ENCODE peak calls at places on chromosomes 1 and 21, in four cellular contexts. U is fibroblast of mammary gland, J is tibial artery, F is mammary epithelial cell. G is an unnamed sample.

GRCh38 chr1:184567648-184568047 is 180.8 kb downstream of the C1orf21 start:
- DNase-seq in U (no peak), J (no peak), F (peak), G (no peak)

GRCh38 chr1:107871687-107872086 is 93.3 kb downstream of the VAV3 start:
- DNase-seq in U (peak), J (no peak), F (no peak), G (no peak)

GRCh38 chr1:8651236-8651890 is 166.1 kb downstream of the RERE start:
- DNase-seq in U (no peak), J (no peak), F (no peak), G (no peak)

GRCh38 chr21:44751186-44751798 is 39.9 kb upstream of the TSPEAR start:
- DNase-seq in U (no peak), J (no peak), F (no peak), G (no peak)

GRCh38 chr1:77948841-77949424 is 29.9 kb downstream of the FUBP1 start:
- DNase-seq in U (peak), J (no peak), F (peak), G (peak)

GRCh38 chr1:150006881-150007401 is 3.6 kb downstream of the OTUD7B start:
- DNase-seq in U (peak), J (no peak), F (peak), G (no peak)

GRCh38 chr1:153538315-153538821 is 2.4 kb downstream of the S100A5 start:
- DNase-seq in U (peak), J (no peak), F (no peak), G (no peak)

GRCh38 chr1:38628241-38628640 is 231.3 kb downstream of the RRAGC start:
- DNase-seq in U (no peak), J (no peak), F (no peak), G (no peak)

GRCh38 chr1:37493336-37494098 is 19.1 kb downstream of the ZC3H12A start:
- DNase-seq in U (no peak), J (no peak), F (no peak), G (no peak)

GRCh38 chr1:210942513-210942912 is 191.4 kb downstream of the KCNH1 start:
- DNase-seq in U (no peak), J (no peak), F (no peak), G (no peak)

GRCh38 chr1:42741706-42742105 is 1.7 kb upstream of the CLDN19 start:
- DNase-seq in U (no peak), J (no peak), F (no peak), G (no peak)

GRCh38 chr1:42740756-42741580 is 932 bp upstream of the CLDN19 start:
- DNase-seq in U (no peak), J (no peak), F (no peak), G (no peak)

GRCh38 chr1:42737986-42738677 is 1.9 kb downstream of the CLDN19 start:
- DNase-seq in U (no peak), J (no peak), F (no peak), G (no peak)

GRCh38 chr1:42738678-42739226 is 1.3 kb downstream of the CLDN19 start:
- DNase-seq in U (no peak), J (no peak), F (no peak), G (no peak)

GRCh38 chr1:42739753-42740700 is at the start of gene CLDN19:
- DNase-seq in U (no peak), J (no peak), F (no peak), G (no peak)
- TF ChIP-seq CTCF in U (no peak), J (no peak), F (no peak), G (no peak)

DNA sequence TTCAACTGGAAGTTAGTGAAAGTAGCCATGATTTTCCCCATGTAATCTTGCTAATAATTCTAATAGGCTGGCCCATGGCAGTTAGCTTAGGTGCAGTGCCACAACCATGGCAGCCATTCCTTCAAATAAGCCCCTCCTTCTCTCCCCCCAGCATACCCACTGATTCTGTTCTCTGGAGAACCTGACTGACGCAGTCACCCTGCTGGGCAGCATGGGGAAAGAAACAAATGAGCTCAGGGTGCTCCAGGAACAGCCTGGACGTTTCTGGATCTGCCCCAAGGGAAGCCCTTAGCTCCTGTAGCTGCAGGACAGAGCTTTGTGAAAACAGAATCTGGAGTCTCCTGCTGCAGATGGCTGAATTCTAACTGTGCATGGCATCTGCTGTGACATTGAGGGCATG is 22.5 kb downstream of the SNAP47 start:
- DNase-seq in U (no peak), J (no peak), F (no peak), G (no peak)
- TF ChIP-seq CTCF in U (no peak), J (no peak), F (no peak), G (no peak)

GRCh38 chr21:41045534-41046268 is 122.3 kb upstream of the BACE2 start:
- DNase-seq in U (no peak), J (no peak), F (no peak), G (peak)

GRCh38 chr21:41048141-41048540 is 119.8 kb upstream of the BACE2 start:
- DNase-seq in U (no peak), J (no peak), F (no peak), G (no peak)

GRCh38 chr21:41048636-41049035 is 119.3 kb upstream of the BACE2 start:
- DNase-seq in U (no peak), J (no peak), F (no peak), G (no peak)

DNA sequence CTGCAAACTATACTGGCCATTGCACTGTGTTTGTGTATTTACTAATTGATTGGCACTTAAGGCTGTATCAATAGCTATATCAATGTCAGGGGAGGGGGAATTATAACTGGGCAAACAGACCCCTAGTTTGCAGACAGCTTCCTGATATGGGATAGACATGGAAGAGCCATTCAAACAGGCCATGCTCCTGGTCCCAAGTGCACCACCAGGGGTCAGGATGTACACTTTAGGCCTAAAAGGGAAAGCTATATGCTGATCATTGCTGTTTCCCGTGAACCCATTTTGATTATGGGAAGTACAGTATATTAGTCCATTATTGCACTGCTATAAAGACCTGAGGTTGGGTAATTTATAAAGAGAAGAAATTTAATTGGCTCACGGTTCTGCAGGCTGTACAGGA is 125.0 kb upstream of the BACE2 start:
- DNase-seq in U (no peak), J (no peak), F (no peak), G (no peak)
- TF ChIP-seq CTCF in U (no peak), J (no peak), F (peak), G (no peak)

GRCh38 chr1:160071289-160071688 is 1.3 kb upstream of the KCNJ10 start:
- DNase-seq in U (no peak), J (no peak), F (no peak), G (no peak)

GRCh38 chr1:160070243-160071163 is 543 bp upstream of the KCNJ10 start:
- DNase-seq in U (peak), J (peak), F (peak), G (peak)

GRCh38 chr1:160066829-160067720 is 2.9 kb downstream of the KCNJ10 start:
- DNase-seq in U (no peak), J (no peak), F (no peak), G (no peak)

GRCh38 chr1:160068231-160068630 is 1.7 kb downstream of the KCNJ10 start:
- DNase-seq in U (no peak), J (no peak), F (no peak), G (no peak)

GRCh38 chr1:160069460-160070231 is at the start of gene KCNJ10:
- DNase-seq in U (no peak), J (no peak), F (no peak), G (no peak)
- TF ChIP-seq CTCF in U (no peak), J (no peak), F (no peak), G (no peak)

DNA sequence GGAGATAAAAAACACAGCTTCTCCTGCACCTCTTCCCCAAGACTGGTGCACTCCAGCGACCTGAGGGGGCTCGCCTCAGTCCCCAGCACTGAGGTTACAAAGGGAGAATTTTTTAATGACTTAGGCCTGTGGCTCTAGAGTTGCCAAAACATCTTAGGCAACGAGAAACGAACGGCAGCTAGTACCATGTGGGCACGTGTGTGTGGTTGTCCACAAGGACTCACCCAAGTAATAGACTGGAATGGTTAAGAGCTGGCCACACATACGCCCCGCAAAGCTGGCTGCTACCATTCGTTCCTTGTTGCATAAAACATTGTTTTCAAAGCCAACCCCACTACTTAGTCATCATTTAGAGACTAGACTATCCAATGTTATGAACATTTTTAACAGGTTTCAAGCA is 26.9 kb downstream of the RIPK4 start:
- DNase-seq in U (no peak), J (no peak), F (no peak), G (no peak)
- TF ChIP-seq CTCF in U (no peak), J (no peak), F (no peak), G (no peak)

GRCh38 chr1:112955678-112956502 is at the start of gene SLC16A1:
- DNase-seq in U (peak), J (peak), F (peak), G (peak)
- TF ChIP-seq CTCF in U (no peak), J (peak), F (no peak), G (no peak)